ENCODE peak calls at places on chromosomes 4 and X, in five cellular contexts. C is A549; S is kidney epithelial cell; L is stomach; Z is activated T-cell treated with anti-CD3 and anti-CD28 coated beads, Interleukin-2, amount 50 U/mL, for 1 hour. Y is an unnamed sample.

GRCh38 chrX:136209016-136209738 is 42.0 kb downstream of the MAP7D3 start:
- DNase-seq in S (no peak), L (peak), Z (peak), C (peak), Y (no peak)

GRCh38 chr4:184320630-184321029 is 103.0 kb upstream of the ENPP6 start:
- DNase-seq in C (no peak), L (no peak), Z (no peak), S (no peak), Y (no peak)

GRCh38 chr4:7155611-7156071 is 36.7 kb upstream of the SORCS2 start:
- DNase-seq in Z (no peak), C (no peak), L (no peak), S (no peak), Y (no peak)

GRCh38 chr4:61210186-61210939 is 10.2 kb downstream of the ADGRL3 start:
- DNase-seq in C (no peak), S (no peak), Z (no peak), L (no peak), Y (no peak)

GRCh38 chr4:130359537-130359936 is 1263.6 kb downstream of the C4orf33 start:
- DNase-seq in L (no peak), Z (no peak), S (no peak), C (peak), Y (no peak)

GRCh38 chrX:50978920-50979660 is 68.6 kb downstream of the BMP15 start:
- DNase-seq in S (no peak), L (no peak), Z (no peak), C (no peak), Y (no peak)

GRCh38 chr4:153731239-153731638 is 28.6 kb downstream of the RNF175 start:
- DNase-seq in Z (no peak), L (no peak), C (no peak), S (peak), Y (peak)

GRCh38 chr4:81963506-81964020 is 410.2 kb downstream of the HNRNPD start:
- DNase-seq in Z (no peak), C (no peak), L (no peak), S (no peak), Y (no peak)

GRCh38 chr4:183321079-183321478 is 1.0 kb upstream of the CLDN22 start:
- DNase-seq in L (no peak), Z (no peak), S (no peak), C (no peak), Y (no peak)

GRCh38 chrX:21412883-21413282 is 38.7 kb downstream of the CNKSR2 start:
- DNase-seq in C (peak), L (no peak), S (no peak), Z (no peak), Y (peak)

GRCh38 chr4:102799816-102800215 is 27.5 kb downstream of the UBE2D3 start:
- DNase-seq in S (no peak), Z (no peak), C (no peak), L (no peak), Y (no peak)

GRCh38 chr4:26150948-26151347 is 169.9 kb upstream of the RBPJ start:
- DNase-seq in L (no peak), Z (no peak), C (no peak), S (no peak), Y (no peak)

GRCh38 chr4:55727746-55728145 is 91.6 kb upstream of the NMU start:
- DNase-seq in Z (no peak), C (no peak), L (no peak), S (no peak), Y (no peak)

GRCh38 chr4:111215755-111216154 is 592.9 kb upstream of the PITX2 start:
- DNase-seq in Z (no peak), C (no peak), L (no peak), S (no peak), Y (no peak)

GRCh38 chrX:123860983-123861382 is 1.1 kb downstream of the XIAP start:
- DNase-seq in C (no peak), S (no peak), Z (no peak), L (no peak), Y (no peak)

GRCh38 chr4:100103671-100104070 is 86.6 kb downstream of the DDIT4L start:
- DNase-seq in L (no peak), Z (no peak), C (no peak), S (no peak), Y (no peak)

GRCh38 chr4:100093091-100093866 is 97.0 kb downstream of the DDIT4L start:
- DNase-seq in C (peak), L (peak), S (peak), Z (peak), Y (peak)

GRCh38 chrX:17377047-17377692 is 2.2 kb downstream of the NHS start:
- DNase-seq in S (no peak), Z (no peak), L (peak), C (peak), Y (no peak)

GRCh38 chr4:76984788-76985211 is 35.2 kb downstream of the SEPTIN11 start:
- DNase-seq in C (no peak), L (no peak), S (peak), Z (no peak), Y (peak)

GRCh38 chr4:134027931-134028330 is 173.7 kb downstream of the PABPC4L start:
- DNase-seq in L (no peak), S (peak), C (peak), Z (no peak), Y (peak)

GRCh38 chr4:52299120-52299519 is 248.0 kb downstream of the SPATA18 start:
- DNase-seq in L (no peak), S (no peak), C (no peak), Z (no peak), Y (no peak)

GRCh38 chr4:63049726-63050125 is 1359.5 kb downstream of the TECRL start:
- DNase-seq in C (no peak), L (no peak), Z (no peak), S (no peak), Y (no peak)

GRCh38 chrX:71128166-71128833 is 9.9 kb downstream of the MED12 start:
- DNase-seq in L (no peak), Z (no peak), C (peak), S (peak), Y (no peak)

GRCh38 chr4:133316874-133317273 is 167.8 kb downstream of the PCDH10 start:
- DNase-seq in S (no peak), L (no peak), Z (no peak), C (no peak), Y (no peak)

GRCh38 chr4:118920247-118920646 is 31.6 kb downstream of the SYNPO2 start:
- DNase-seq in Z (no peak), S (peak), C (no peak), L (no peak), Y (no peak)

GRCh38 chr4:141912831-141913230 is 276.4 kb downstream of the IL15 start:
- DNase-seq in S (no peak), C (no peak), L (peak), Z (no peak), Y (no peak)

GRCh38 chr4:48596336-48596735 is 106.3 kb downstream of the ZAR1 start:
- DNase-seq in C (no peak), S (no peak), Z (no peak), L (no peak), Y (no peak)

GRCh38 chr4:105765690-105766407 is 57.3 kb downstream of the GSTCD start:
- DNase-seq in L (no peak), S (peak), C (peak), Z (no peak), Y (peak)

GRCh38 chr4:186948361-186949291 is 225.0 kb upstream of the FAT1 start:
- DNase-seq in S (no peak), L (no peak), Z (no peak), C (peak), Y (no peak)

GRCh38 chrX:103215037-103215767 is at the start of gene BEX4:
- DNase-seq in Z (peak), S (no peak), L (peak), C (peak), Y (no peak)

GRCh38 chr4:92234393-92235176 is 69.2 kb upstream of the GRID2 start:
- DNase-seq in L (no peak), Z (no peak), C (peak), S (peak), Y (peak)

GRCh38 chrX:281166-281999 is at the start of gene PLCXD1:
- DNase-seq in Z (no peak), C (peak), L (peak), S (no peak), Y (no peak)